ENCODE peak calls at places on chromosomes 12 and 14, in nine cellular contexts. One of them, this sample, is unnamed.

GRCh38 chr14:39680777-39681176 is 248.5 kb upstream of the FBXO33 start:
- DNase-seq in breast epithelium: no peak
- DNase-seq in AG20443: no peak
- DNase-seq in B cell: no peak
- DNase-seq in activated naive CD4-positive, alpha-beta T cell treated with anti-CD3 and anti-CD28 coated beads, Interleukin-2, amount 10 ng/mL, durations not matched to agents 7 days and 5 days: no peak
- DNase-seq in lung: no peak
- DNase-seq in HEK293T: no peak
- DNase-seq in hypothalamus: no peak
- DNase-seq in stimulated activated effector memory CD8-positive, alpha-beta T cell treated with anti-CD3 and anti-CD28 coated beads, Interleukin-12 subunit alpha, Interleukin-12 subunit beta, amount 100 ng/mL, for 72 hours: no peak
- DNase-seq in this sample: no peak

GRCh38 chr12:26696613-26697092 is 136.3 kb downstream of the ITPR2 start:
- DNase-seq in breast epithelium: no peak
- DNase-seq in AG20443: no peak
- DNase-seq in B cell: no peak
- DNase-seq in activated naive CD4-positive, alpha-beta T cell treated with anti-CD3 and anti-CD28 coated beads, Interleukin-2, amount 10 ng/mL, durations not matched to agents 7 days and 5 days: no peak
- DNase-seq in lung: no peak
- DNase-seq in HEK293T: no peak
- DNase-seq in hypothalamus: no peak
- DNase-seq in stimulated activated effector memory CD8-positive, alpha-beta T cell treated with anti-CD3 and anti-CD28 coated beads, Interleukin-12 subunit alpha, Interleukin-12 subunit beta, amount 100 ng/mL, for 72 hours: no peak
- DNase-seq in this sample: no peak

GRCh38 chr14:63039800-63040380 is 5.4 kb downstream of the KCNH5 start:
- DNase-seq in breast epithelium: no peak
- DNase-seq in AG20443: no peak
- DNase-seq in B cell: no peak
- DNase-seq in activated naive CD4-positive, alpha-beta T cell treated with anti-CD3 and anti-CD28 coated beads, Interleukin-2, amount 10 ng/mL, durations not matched to agents 7 days and 5 days: no peak
- DNase-seq in lung: no peak
- DNase-seq in HEK293T: peak
- DNase-seq in hypothalamus: no peak
- DNase-seq in stimulated activated effector memory CD8-positive, alpha-beta T cell treated with anti-CD3 and anti-CD28 coated beads, Interleukin-12 subunit alpha, Interleukin-12 subunit beta, amount 100 ng/mL, for 72 hours: no peak
- DNase-seq in this sample: no peak

GRCh38 chr14:57533214-57533613 is 39.6 kb upstream of the CCDC198 start:
- DNase-seq in breast epithelium: no peak
- DNase-seq in AG20443: peak
- DNase-seq in B cell: no peak
- DNase-seq in activated naive CD4-positive, alpha-beta T cell treated with anti-CD3 and anti-CD28 coated beads, Interleukin-2, amount 10 ng/mL, durations not matched to agents 7 days and 5 days: peak
- DNase-seq in lung: no peak
- DNase-seq in HEK293T: no peak
- DNase-seq in hypothalamus: no peak
- DNase-seq in stimulated activated effector memory CD8-positive, alpha-beta T cell treated with anti-CD3 and anti-CD28 coated beads, Interleukin-12 subunit alpha, Interleukin-12 subunit beta, amount 100 ng/mL, for 72 hours: no peak
- DNase-seq in this sample: no peak

GRCh38 chr14:43012817-43013216 is 1406.1 kb downstream of the LRFN5 start:
- DNase-seq in breast epithelium: no peak
- DNase-seq in AG20443: no peak
- DNase-seq in B cell: no peak
- DNase-seq in activated naive CD4-positive, alpha-beta T cell treated with anti-CD3 and anti-CD28 coated beads, Interleukin-2, amount 10 ng/mL, durations not matched to agents 7 days and 5 days: no peak
- DNase-seq in lung: no peak
- DNase-seq in HEK293T: no peak
- DNase-seq in hypothalamus: no peak
- DNase-seq in stimulated activated effector memory CD8-positive, alpha-beta T cell treated with anti-CD3 and anti-CD28 coated beads, Interleukin-12 subunit alpha, Interleukin-12 subunit beta, amount 100 ng/mL, for 72 hours: no peak
- DNase-seq in this sample: no peak

GRCh38 chr14:52043690-52044089 is 25.2 kb downstream of the NID2 start:
- DNase-seq in breast epithelium: no peak
- DNase-seq in AG20443: peak
- DNase-seq in B cell: no peak
- DNase-seq in activated naive CD4-positive, alpha-beta T cell treated with anti-CD3 and anti-CD28 coated beads, Interleukin-2, amount 10 ng/mL, durations not matched to agents 7 days and 5 days: peak
- DNase-seq in lung: no peak
- DNase-seq in HEK293T: peak
- DNase-seq in hypothalamus: no peak
- DNase-seq in stimulated activated effector memory CD8-positive, alpha-beta T cell treated with anti-CD3 and anti-CD28 coated beads, Interleukin-12 subunit alpha, Interleukin-12 subunit beta, amount 100 ng/mL, for 72 hours: peak
- DNase-seq in this sample: peak

GRCh38 chr14:39381366-39381765 is 50.9 kb downstream of the FBXO33 start:
- DNase-seq in breast epithelium: no peak
- DNase-seq in AG20443: no peak
- DNase-seq in B cell: no peak
- DNase-seq in activated naive CD4-positive, alpha-beta T cell treated with anti-CD3 and anti-CD28 coated beads, Interleukin-2, amount 10 ng/mL, durations not matched to agents 7 days and 5 days: no peak
- DNase-seq in lung: no peak
- DNase-seq in HEK293T: no peak
- DNase-seq in hypothalamus: no peak
- DNase-seq in stimulated activated effector memory CD8-positive, alpha-beta T cell treated with anti-CD3 and anti-CD28 coated beads, Interleukin-12 subunit alpha, Interleukin-12 subunit beta, amount 100 ng/mL, for 72 hours: no peak
- DNase-seq in this sample: no peak

GRCh38 chr14:87601011-87601410 is 392.0 kb downstream of the GALC start:
- DNase-seq in breast epithelium: no peak
- DNase-seq in AG20443: no peak
- DNase-seq in B cell: no peak
- DNase-seq in activated naive CD4-positive, alpha-beta T cell treated with anti-CD3 and anti-CD28 coated beads, Interleukin-2, amount 10 ng/mL, durations not matched to agents 7 days and 5 days: no peak
- DNase-seq in lung: no peak
- DNase-seq in HEK293T: no peak
- DNase-seq in hypothalamus: no peak
- DNase-seq in stimulated activated effector memory CD8-positive, alpha-beta T cell treated with anti-CD3 and anti-CD28 coated beads, Interleukin-12 subunit alpha, Interleukin-12 subunit beta, amount 100 ng/mL, for 72 hours: no peak
- DNase-seq in this sample: no peak

GRCh38 chr12:49228653-49229052 is 36.2 kb upstream of the TUBA1C start:
- DNase-seq in breast epithelium: no peak
- DNase-seq in AG20443: no peak
- DNase-seq in B cell: no peak
- DNase-seq in activated naive CD4-positive, alpha-beta T cell treated with anti-CD3 and anti-CD28 coated beads, Interleukin-2, amount 10 ng/mL, durations not matched to agents 7 days and 5 days: no peak
- DNase-seq in lung: no peak
- DNase-seq in HEK293T: no peak
- DNase-seq in hypothalamus: no peak
- DNase-seq in stimulated activated effector memory CD8-positive, alpha-beta T cell treated with anti-CD3 and anti-CD28 coated beads, Interleukin-12 subunit alpha, Interleukin-12 subunit beta, amount 100 ng/mL, for 72 hours: no peak
- DNase-seq in this sample: no peak

GRCh38 chr14:64826333-64826732 is 53.4 kb downstream of the SPTB start:
- DNase-seq in breast epithelium: no peak
- DNase-seq in AG20443: no peak
- DNase-seq in B cell: no peak
- DNase-seq in activated naive CD4-positive, alpha-beta T cell treated with anti-CD3 and anti-CD28 coated beads, Interleukin-2, amount 10 ng/mL, durations not matched to agents 7 days and 5 days: no peak
- DNase-seq in lung: no peak
- DNase-seq in HEK293T: no peak
- DNase-seq in hypothalamus: no peak
- DNase-seq in stimulated activated effector memory CD8-positive, alpha-beta T cell treated with anti-CD3 and anti-CD28 coated beads, Interleukin-12 subunit alpha, Interleukin-12 subunit beta, amount 100 ng/mL, for 72 hours: no peak
- DNase-seq in this sample: no peak

GRCh38 chr14:42316746-42317145 is 710.1 kb downstream of the LRFN5 start:
- DNase-seq in breast epithelium: no peak
- DNase-seq in AG20443: no peak
- DNase-seq in B cell: no peak
- DNase-seq in activated naive CD4-positive, alpha-beta T cell treated with anti-CD3 and anti-CD28 coated beads, Interleukin-2, amount 10 ng/mL, durations not matched to agents 7 days and 5 days: no peak
- DNase-seq in lung: no peak
- DNase-seq in HEK293T: no peak
- DNase-seq in hypothalamus: no peak
- DNase-seq in stimulated activated effector memory CD8-positive, alpha-beta T cell treated with anti-CD3 and anti-CD28 coated beads, Interleukin-12 subunit alpha, Interleukin-12 subunit beta, amount 100 ng/mL, for 72 hours: no peak
- DNase-seq in this sample: no peak

GRCh38 chr12:27732281-27732680 is 21.6 kb downstream of the MRPS35 start:
- DNase-seq in breast epithelium: no peak
- DNase-seq in AG20443: peak
- DNase-seq in B cell: no peak
- DNase-seq in activated naive CD4-positive, alpha-beta T cell treated with anti-CD3 and anti-CD28 coated beads, Interleukin-2, amount 10 ng/mL, durations not matched to agents 7 days and 5 days: peak
- DNase-seq in lung: no peak
- DNase-seq in HEK293T: peak
- DNase-seq in hypothalamus: no peak
- DNase-seq in stimulated activated effector memory CD8-positive, alpha-beta T cell treated with anti-CD3 and anti-CD28 coated beads, Interleukin-12 subunit alpha, Interleukin-12 subunit beta, amount 100 ng/mL, for 72 hours: no peak
- DNase-seq in this sample: no peak

GRCh38 chr12:50248406-50248805 is 34.9 kb downstream of the LIMA1 start:
- DNase-seq in breast epithelium: no peak
- DNase-seq in AG20443: no peak
- DNase-seq in B cell: no peak
- DNase-seq in activated naive CD4-positive, alpha-beta T cell treated with anti-CD3 and anti-CD28 coated beads, Interleukin-2, amount 10 ng/mL, durations not matched to agents 7 days and 5 days: no peak
- DNase-seq in lung: no peak
- DNase-seq in HEK293T: no peak
- DNase-seq in hypothalamus: no peak
- DNase-seq in stimulated activated effector memory CD8-positive, alpha-beta T cell treated with anti-CD3 and anti-CD28 coated beads, Interleukin-12 subunit alpha, Interleukin-12 subunit beta, amount 100 ng/mL, for 72 hours: no peak
- DNase-seq in this sample: no peak

GRCh38 chr12:80707830-80708534 is 548 bp downstream of the MYF6 start:
- DNase-seq in breast epithelium: no peak
- DNase-seq in AG20443: no peak
- DNase-seq in B cell: no peak
- DNase-seq in activated naive CD4-positive, alpha-beta T cell treated with anti-CD3 and anti-CD28 coated beads, Interleukin-2, amount 10 ng/mL, durations not matched to agents 7 days and 5 days: no peak
- DNase-seq in lung: no peak
- DNase-seq in HEK293T: no peak
- DNase-seq in hypothalamus: no peak
- DNase-seq in stimulated activated effector memory CD8-positive, alpha-beta T cell treated with anti-CD3 and anti-CD28 coated beads, Interleukin-12 subunit alpha, Interleukin-12 subunit beta, amount 100 ng/mL, for 72 hours: no peak
- DNase-seq in this sample: no peak

GRCh38 chr12:48420031-48420775 is 52.2 kb upstream of the ANP32D start:
- DNase-seq in breast epithelium: no peak
- DNase-seq in AG20443: no peak
- DNase-seq in B cell: no peak
- DNase-seq in activated naive CD4-positive, alpha-beta T cell treated with anti-CD3 and anti-CD28 coated beads, Interleukin-2, amount 10 ng/mL, durations not matched to agents 7 days and 5 days: no peak
- DNase-seq in lung: no peak
- DNase-seq in HEK293T: no peak
- DNase-seq in hypothalamus: no peak
- DNase-seq in stimulated activated effector memory CD8-positive, alpha-beta T cell treated with anti-CD3 and anti-CD28 coated beads, Interleukin-12 subunit alpha, Interleukin-12 subunit beta, amount 100 ng/mL, for 72 hours: no peak
- DNase-seq in this sample: no peak

GRCh38 chr12:1234073-1234472 is 243.1 kb downstream of the ERC1 start:
- DNase-seq in breast epithelium: no peak
- DNase-seq in AG20443: peak
- DNase-seq in B cell: no peak
- DNase-seq in activated naive CD4-positive, alpha-beta T cell treated with anti-CD3 and anti-CD28 coated beads, Interleukin-2, amount 10 ng/mL, durations not matched to agents 7 days and 5 days: no peak
- DNase-seq in lung: no peak
- DNase-seq in HEK293T: no peak
- DNase-seq in hypothalamus: no peak
- DNase-seq in stimulated activated effector memory CD8-positive, alpha-beta T cell treated with anti-CD3 and anti-CD28 coated beads, Interleukin-12 subunit alpha, Interleukin-12 subunit beta, amount 100 ng/mL, for 72 hours: no peak
- DNase-seq in this sample: no peak

GRCh38 chr12:53031616-53032015 is 18.2 kb upstream of the TNS2 start:
- DNase-seq in breast epithelium: no peak
- DNase-seq in AG20443: no peak
- DNase-seq in B cell: no peak
- DNase-seq in activated naive CD4-positive, alpha-beta T cell treated with anti-CD3 and anti-CD28 coated beads, Interleukin-2, amount 10 ng/mL, durations not matched to agents 7 days and 5 days: no peak
- DNase-seq in lung: no peak
- DNase-seq in HEK293T: no peak
- DNase-seq in hypothalamus: no peak
- DNase-seq in stimulated activated effector memory CD8-positive, alpha-beta T cell treated with anti-CD3 and anti-CD28 coated beads, Interleukin-12 subunit alpha, Interleukin-12 subunit beta, amount 100 ng/mL, for 72 hours: no peak
- DNase-seq in this sample: no peak

GRCh38 chr12:103387385-103387784 is 108.4 kb downstream of the C12orf42 start:
- DNase-seq in breast epithelium: no peak
- DNase-seq in AG20443: no peak
- DNase-seq in B cell: no peak
- DNase-seq in activated naive CD4-positive, alpha-beta T cell treated with anti-CD3 and anti-CD28 coated beads, Interleukin-2, amount 10 ng/mL, durations not matched to agents 7 days and 5 days: no peak
- DNase-seq in lung: no peak
- DNase-seq in HEK293T: no peak
- DNase-seq in hypothalamus: no peak
- DNase-seq in stimulated activated effector memory CD8-positive, alpha-beta T cell treated with anti-CD3 and anti-CD28 coated beads, Interleukin-12 subunit alpha, Interleukin-12 subunit beta, amount 100 ng/mL, for 72 hours: no peak
- DNase-seq in this sample: no peak

GRCh38 chr12:2374092-2374740 is 321.4 kb downstream of the CACNA1C start:
- DNase-seq in breast epithelium: no peak
- DNase-seq in AG20443: peak
- DNase-seq in B cell: no peak
- DNase-seq in activated naive CD4-positive, alpha-beta T cell treated with anti-CD3 and anti-CD28 coated beads, Interleukin-2, amount 10 ng/mL, durations not matched to agents 7 days and 5 days: no peak
- DNase-seq in lung: no peak
- DNase-seq in HEK293T: no peak
- DNase-seq in hypothalamus: no peak
- DNase-seq in stimulated activated effector memory CD8-positive, alpha-beta T cell treated with anti-CD3 and anti-CD28 coated beads, Interleukin-12 subunit alpha, Interleukin-12 subunit beta, amount 100 ng/mL, for 72 hours: no peak
- DNase-seq in this sample: no peak

GRCh38 chr12:78530065-78530765 is 334.4 kb upstream of the SYT1 start:
- DNase-seq in breast epithelium: no peak
- DNase-seq in AG20443: peak
- DNase-seq in B cell: no peak
- DNase-seq in activated naive CD4-positive, alpha-beta T cell treated with anti-CD3 and anti-CD28 coated beads, Interleukin-2, amount 10 ng/mL, durations not matched to agents 7 days and 5 days: no peak
- DNase-seq in lung: no peak
- DNase-seq in HEK293T: no peak
- DNase-seq in hypothalamus: no peak
- DNase-seq in stimulated activated effector memory CD8-positive, alpha-beta T cell treated with anti-CD3 and anti-CD28 coated beads, Interleukin-12 subunit alpha, Interleukin-12 subunit beta, amount 100 ng/mL, for 72 hours: no peak
- DNase-seq in this sample: no peak

This sample was measured in GM13976.